ENCODE peak calls at places on chromosome 20, in five cellular contexts. F is NB4, L is mammary epithelial cell, J is HFF-Myc, W is GM06990. U is an unnamed sample.

GRCh38 chr20:31849306-31849930 is 4.0 kb upstream of the FOXS1 start:
- DNase-seq in W (no peak), F (no peak), L (peak; percentile 22), J (no peak), U (peak; percentile 64)

GRCh38 chr20:51042657-51043247 is 19.8 kb upstream of the KCNG1 start:
- DNase-seq in F (no peak), J (no peak), W (no peak), L (no peak), U (no peak)

GRCh38 chr20:9999660-10000059 is 35.1 kb upstream of the ANKEF1 start:
- DNase-seq in L (no peak), J (no peak), F (peak; percentile 36), W (no peak), U (peak; percentile 35)

GRCh38 chr20:58890454-58891075 is 38.0 kb downstream of the GNAS start:
- DNase-seq in W (peak; percentile 83), F (peak; percentile 93), J (peak; percentile 37), L (peak; percentile 64), U (peak; percentile 64)

GRCh38 chr20:366042-366718 is 14.4 kb upstream of the TRIB3 start:
- DNase-seq in W (no peak), F (no peak), L (peak; percentile 76), J (no peak), U (peak; percentile 48)

GRCh38 chr20:18712877-18713276 is 100.7 kb upstream of the SCP2D1 start:
- DNase-seq in F (no peak), L (no peak), W (no peak), J (no peak), U (no peak)

GRCh38 chr20:43446361-43446879 is 11.3 kb upstream of the SRSF6 start:
- DNase-seq in J (peak; percentile 49), L (peak; percentile 36), W (no peak), F (no peak), U (peak; percentile 76)

GRCh38 chr20:36461600-36462439 is 79.5 kb upstream of the MYL9 start:
- DNase-seq in J (no peak), L (peak; percentile 34), F (peak; percentile 72), W (peak; percentile 56), U (peak; percentile 42)

GRCh38 chr20:34350095-34350494 is 13.0 kb upstream of the ITCH start:
- DNase-seq in L (no peak), W (no peak), J (no peak), F (peak; percentile 79), U (no peak)

GRCh38 chr20:36334281-36335075 is 28.3 kb downstream of the DLGAP4 start:
- DNase-seq in W (no peak), L (no peak), F (no peak), J (no peak), U (no peak)

GRCh38 chr20:38195521-38195920 is 30.5 kb upstream of the TGM2 start:
- DNase-seq in J (no peak), W (no peak), F (no peak), L (no peak), U (no peak)

GRCh38 chr20:60750909-60751308 is 501.2 kb upstream of the CDH4 start:
- DNase-seq in L (no peak), J (no peak), F (no peak), W (no peak), U (no peak)

GRCh38 chr20:5918856-5919633 is 31.3 kb downstream of the TRMT6 start:
- DNase-seq in F (peak; percentile 83), L (peak; percentile 87), J (peak; percentile 43), W (no peak), U (peak; percentile 87)

GRCh38 chr20:10527781-10528180 is 92.7 kb downstream of the SLX4IP start:
- DNase-seq in J (no peak), F (no peak), W (no peak), L (no peak), U (no peak)

GRCh38 chr20:15740046-15740775 is 833.0 kb downstream of the KIF16B start:
- DNase-seq in L (peak; percentile 37), J (no peak), W (no peak), F (no peak), U (peak; percentile 55)

GRCh38 chr20:21522479-21523397 is 8.9 kb upstream of the NKX2-2 start:
- DNase-seq in J (no peak), L (no peak), F (no peak), W (no peak), U (no peak)

GRCh38 chr20:51457281-51457932 is 85.1 kb downstream of the NFATC2 start:
- DNase-seq in W (no peak), J (peak; percentile 62), F (peak; percentile 54), L (peak; percentile 77), U (peak; percentile 79)

GRCh38 chr20:37382539-37383120 is 36.7 kb downstream of the SRC start:
- DNase-seq in J (no peak), L (no peak), W (no peak), F (no peak), U (no peak)

GRCh38 chr20:2304180-2304579 is 8.4 kb downstream of the TGM3 start:
- DNase-seq in W (no peak), J (no peak), L (no peak), F (no peak), U (no peak)

GRCh38 chr20:31894980-31895675 is 24.7 kb downstream of the TTLL9 start:
- DNase-seq in L (peak; percentile 48), F (peak; percentile 95), W (peak; percentile 28), J (no peak), U (peak; percentile 61)

GRCh38 chr20:2108987-2109386 is 7.4 kb downstream of the STK35 start:
- DNase-seq in L (peak; percentile 83), W (no peak), F (no peak), J (no peak), U (peak; percentile 93)

GRCh38 chr20:58542411-58543095 is 27.4 kb upstream of the APCDD1L start:
- DNase-seq in W (no peak), L (peak; percentile 14), J (no peak), F (peak; percentile 82), U (peak; percentile 33)

GRCh38 chr20:17712201-17712600 is 12.4 kb downstream of the BANF2 start:
- DNase-seq in F (no peak), L (no peak), W (no peak), J (no peak), U (no peak)

GRCh38 chr20:52439385-52439784 is 247.8 kb upstream of the ZFP64 start:
- DNase-seq in J (no peak), W (no peak), F (no peak), L (no peak), U (no peak)

GRCh38 chr20:11891827-11892521 is 25.7 kb upstream of the BTBD3 start:
- DNase-seq in W (no peak), J (peak; percentile 57), F (peak; percentile 89), L (peak; percentile 83), U (peak; percentile 78)

DNA sequence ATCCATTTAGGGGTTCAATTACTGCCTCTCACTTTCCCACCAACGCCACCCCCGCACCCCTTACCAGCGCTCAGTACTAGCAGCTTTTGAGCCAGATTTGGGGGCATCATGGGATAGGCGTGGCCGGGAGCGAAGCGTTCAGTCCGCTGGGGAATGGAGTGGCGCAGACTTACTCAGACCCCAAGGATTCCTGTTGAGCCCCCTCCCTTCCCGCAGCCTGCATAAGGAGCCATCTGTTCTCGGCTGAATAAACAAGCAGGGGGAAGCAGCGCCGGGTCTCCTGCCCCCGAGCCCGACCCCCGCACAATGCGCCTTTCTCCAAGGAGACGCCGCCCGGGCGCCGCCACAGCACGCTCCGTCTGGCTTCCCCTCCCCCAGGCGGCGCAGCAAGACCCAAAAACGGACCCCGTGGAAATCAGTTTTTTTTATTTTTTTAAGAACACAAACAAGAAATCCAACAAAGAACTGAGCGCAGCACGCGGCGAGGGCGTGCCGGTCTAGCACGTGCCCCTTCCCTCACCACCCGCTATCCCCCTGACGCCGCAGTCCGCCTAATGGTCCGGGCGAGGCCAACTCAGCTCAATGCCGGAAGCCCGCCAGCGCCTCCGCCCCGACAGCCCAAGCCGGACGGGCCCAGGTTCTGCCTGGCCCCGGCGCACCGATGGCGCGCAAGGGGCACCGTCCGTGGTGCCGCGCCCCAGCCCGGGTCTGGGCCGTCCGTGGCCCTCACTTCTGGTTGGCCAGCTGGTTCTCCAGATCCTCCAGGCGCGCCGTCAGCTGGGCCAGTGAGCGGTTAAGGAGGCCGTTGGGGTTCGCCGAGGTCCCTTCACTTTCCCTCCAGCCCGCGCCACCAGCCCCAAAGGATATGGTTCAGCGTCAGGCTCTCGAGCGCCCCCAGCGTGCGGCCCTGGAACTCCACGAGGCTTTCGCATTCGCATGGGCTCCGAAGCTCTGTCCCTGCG is 13.3 kb upstream of the RBPJL start:
- DNase-seq in F (peak; percentile 90), J (no peak), L (peak; percentile 60), W (peak; percentile 65), U (peak; percentile 60)
- TF ChIP-seq CTCF in F (peak; percentile 97), J (peak; percentile 93), L (peak; percentile 89), W (peak; percentile 96), U (peak; percentile 88)

DNA sequence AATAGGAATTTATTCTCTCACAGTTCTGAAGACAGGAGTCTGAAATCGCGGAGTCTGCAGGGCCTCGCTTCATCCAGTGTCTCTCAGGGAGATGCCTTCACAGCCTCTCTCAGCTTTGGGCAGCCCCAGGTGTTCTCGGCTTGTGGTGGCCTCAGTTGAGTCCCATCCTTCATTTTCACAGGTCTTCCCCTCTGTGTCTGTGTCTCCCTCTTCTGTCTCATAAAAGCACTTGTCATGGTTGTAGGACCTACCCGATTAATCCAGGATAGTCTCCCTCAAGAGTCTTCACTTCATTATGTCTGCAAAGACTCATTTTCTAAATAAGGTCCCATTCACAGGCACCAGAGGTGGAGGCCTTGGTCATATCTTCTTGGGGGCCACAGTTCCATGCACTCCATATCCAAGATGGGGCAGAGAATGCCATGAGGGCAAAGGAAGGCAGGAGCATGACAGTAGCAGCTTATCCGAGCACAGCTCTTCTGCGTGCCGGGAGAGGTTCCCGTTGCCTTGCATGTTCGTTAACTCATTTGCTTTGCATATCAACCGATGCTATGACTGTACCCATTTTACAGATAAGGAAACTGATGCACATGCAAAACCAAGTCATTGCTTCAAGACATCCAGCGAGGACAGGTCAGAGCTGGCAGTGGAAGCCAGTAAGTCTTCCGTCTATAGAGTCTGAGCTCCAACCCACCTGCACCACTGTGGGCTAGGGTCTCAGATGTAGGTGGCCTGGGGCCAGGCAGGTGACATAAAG is 363.8 kb upstream of the SULF2 start:
- DNase-seq in J (no peak), F (peak; percentile 21), L (no peak), W (no peak), U (no peak)
- TF ChIP-seq CTCF in J (no peak), F (no peak), L (no peak), W (no peak), U (no peak)

GRCh38 chr20:63740070-63740500 is 509 bp downstream of the SLC2A4RG start:
- DNase-seq in J (no peak), W (peak; percentile 55), L (no peak), F (peak; percentile 76), U (peak; percentile 14)

GRCh38 chr20:63737940-63738686 is 1.5 kb upstream of the SLC2A4RG start:
- DNase-seq in L (no peak), F (no peak), J (no peak), W (peak; percentile 55), U (no peak)

GRCh38 chr20:63737690-63737939 is 1.2 kb downstream of the LIME1 start:
- DNase-seq in W (no peak), F (no peak), J (no peak), L (no peak), U (no peak)

GRCh38 chr20:63739129-63740069 is at the start of gene SLC2A4RG:
- DNase-seq in J (no peak), F (peak; percentile 82), W (peak; percentile 83), L (peak; percentile 63), U (peak; percentile 81)

GRCh38 chr20:63738687-63739128 is 868 bp upstream of the SLC2A4RG start:
- DNase-seq in F (no peak), W (no peak), L (no peak), J (no peak), U (no peak)
- TF ChIP-seq CTCF in F (no peak), W (no peak), L (no peak), J (no peak), U (no peak)

DNA sequence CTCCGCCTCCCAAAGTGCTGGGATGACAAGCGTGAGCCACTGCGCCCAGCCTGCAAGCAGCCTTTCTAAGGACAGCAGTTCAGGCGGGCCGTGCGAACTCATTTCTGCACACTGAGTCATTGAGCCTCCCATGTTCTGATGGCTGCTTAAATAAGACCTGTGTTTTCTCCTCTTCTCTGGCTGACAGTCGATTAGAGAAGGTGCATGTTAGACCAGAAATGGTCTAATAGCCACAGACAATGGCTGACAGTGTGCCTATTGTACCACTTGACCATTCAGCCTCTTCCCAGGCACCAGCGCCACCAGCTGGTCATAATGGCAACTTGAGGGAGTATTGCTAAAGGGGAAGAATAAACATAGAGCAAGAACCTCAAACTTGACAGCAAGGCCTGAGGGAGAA is 6.2 kb downstream of the CST11 start:
- DNase-seq in J (no peak), L (no peak), F (peak; percentile 66), W (no peak), U (peak; percentile 26)
- TF ChIP-seq CTCF in J (peak; percentile 56), L (no peak), F (peak; percentile 92), W (peak; percentile 75), U (peak; percentile 37)

U was measured in epithelial cell of esophagus.